ENCODE peak calls at places on chromosomes 2 and 18, in six cellular contexts. One of them, this sample, is unnamed. For H3K4me1, the result is how much of the 10 kb centered on the place peaks cover.

GRCh38 chr2:118460425-118460824 is 372.2 kb downstream of the INSIG2 start:
- DNase-seq in sigmoid colon: no peak
- DNase-seq in transverse colon: no peak
- DNase-seq in stomach: no peak
- DNase-seq in tibial nerve: no peak
- DNase-seq in SK-N-SH: no peak
- DNase-seq in this sample: no peak

GRCh38 chr2:146321175-146321574 is 1523.7 kb upstream of the ACVR2A start:
- DNase-seq in sigmoid colon: no peak
- DNase-seq in transverse colon: no peak
- DNase-seq in stomach: no peak
- DNase-seq in tibial nerve: peak
- DNase-seq in SK-N-SH: no peak
- DNase-seq in this sample: no peak

GRCh38 chr2:240519396-240520142 is 38.2 kb downstream of the ANKMY1 start:
- DNase-seq in sigmoid colon: no peak
- DNase-seq in transverse colon: no peak
- DNase-seq in stomach: no peak
- DNase-seq in tibial nerve: no peak
- DNase-seq in SK-N-SH: no peak
- DNase-seq in this sample: peak

GRCh38 chr2:175734679-175735078 is 267.4 kb downstream of the LNPK start:
- DNase-seq in sigmoid colon: no peak
- DNase-seq in transverse colon: no peak
- DNase-seq in stomach: no peak
- DNase-seq in tibial nerve: no peak
- DNase-seq in SK-N-SH: no peak
- DNase-seq in this sample: no peak

GRCh38 chr2:188571543-188571942 is 279.9 kb downstream of the GULP1 start:
- DNase-seq in sigmoid colon: no peak
- DNase-seq in transverse colon: no peak
- DNase-seq in stomach: no peak
- DNase-seq in tibial nerve: no peak
- DNase-seq in SK-N-SH: no peak
- DNase-seq in this sample: no peak

GRCh38 chr2:99550368-99550767 is 60.6 kb upstream of the REV1 start:
- DNase-seq in sigmoid colon: no peak
- DNase-seq in transverse colon: no peak
- DNase-seq in stomach: no peak
- DNase-seq in tibial nerve: no peak
- DNase-seq in SK-N-SH: no peak
- DNase-seq in this sample: no peak

GRCh38 chr2:157364257-157364974 is 38.8 kb upstream of the ERMN start:
- DNase-seq in sigmoid colon: no peak
- DNase-seq in transverse colon: no peak
- DNase-seq in stomach: no peak
- DNase-seq in tibial nerve: no peak
- DNase-seq in SK-N-SH: no peak
- DNase-seq in this sample: no peak

GRCh38 chr2:205865794-205866490 is 183.6 kb downstream of the NRP2 start:
- DNase-seq in sigmoid colon: peak
- DNase-seq in transverse colon: no peak
- DNase-seq in stomach: no peak
- DNase-seq in tibial nerve: no peak
- DNase-seq in SK-N-SH: peak
- DNase-seq in this sample: no peak

GRCh38 chr2:238970553-238971081 is 122.7 kb downstream of the TWIST2 start:
- DNase-seq in sigmoid colon: peak
- DNase-seq in transverse colon: peak
- DNase-seq in stomach: peak
- DNase-seq in tibial nerve: peak
- DNase-seq in SK-N-SH: peak
- DNase-seq in this sample: peak

GRCh38 chr2:69735696-69736095 is 6.2 kb upstream of the ANXA4 start:
- DNase-seq in sigmoid colon: no peak
- DNase-seq in transverse colon: no peak
- DNase-seq in stomach: no peak
- DNase-seq in tibial nerve: no peak
- DNase-seq in SK-N-SH: no peak
- DNase-seq in this sample: no peak

GRCh38 chr2:56026828-56027227 is 103.2 kb upstream of the EFEMP1 start:
- DNase-seq in sigmoid colon: no peak
- DNase-seq in transverse colon: no peak
- DNase-seq in stomach: no peak
- DNase-seq in tibial nerve: no peak
- DNase-seq in SK-N-SH: no peak
- DNase-seq in this sample: no peak

GRCh38 chr2:111134082-111134481 is 13.4 kb downstream of the BCL2L11 start:
- DNase-seq in sigmoid colon: no peak
- DNase-seq in transverse colon: no peak
- DNase-seq in stomach: no peak
- DNase-seq in tibial nerve: no peak
- DNase-seq in SK-N-SH: no peak
- DNase-seq in this sample: no peak

GRCh38 chr2:9247786-9248185 is 41.2 kb downstream of the ASAP2 start:
- DNase-seq in sigmoid colon: no peak
- DNase-seq in transverse colon: peak
- DNase-seq in stomach: peak
- DNase-seq in tibial nerve: no peak
- DNase-seq in SK-N-SH: peak
- DNase-seq in this sample: no peak

GRCh38 chr2:53096346-53096745 is 671.3 kb upstream of the CHAC2 start:
- DNase-seq in sigmoid colon: no peak
- DNase-seq in transverse colon: no peak
- DNase-seq in stomach: no peak
- DNase-seq in tibial nerve: no peak
- DNase-seq in SK-N-SH: no peak
- DNase-seq in this sample: no peak

GRCh38 chr2:63364866-63365265 is 223.4 kb downstream of the WDPCP start:
- DNase-seq in sigmoid colon: no peak
- DNase-seq in transverse colon: no peak
- DNase-seq in stomach: no peak
- DNase-seq in tibial nerve: no peak
- DNase-seq in SK-N-SH: no peak
- DNase-seq in this sample: no peak

GRCh38 chr2:191012845-191013616 is 940 bp downstream of the STAT1 start:
- DNase-seq in sigmoid colon: no peak
- DNase-seq in transverse colon: no peak
- DNase-seq in stomach: no peak
- DNase-seq in tibial nerve: no peak
- DNase-seq in SK-N-SH: peak
- DNase-seq in this sample: peak

GRCh38 chr2:98472132-98472650 is 27.5 kb downstream of the INPP4A start:
- DNase-seq in sigmoid colon: peak
- DNase-seq in transverse colon: no peak
- DNase-seq in stomach: peak
- DNase-seq in tibial nerve: no peak
- DNase-seq in SK-N-SH: peak
- DNase-seq in this sample: no peak

GRCh38 chr2:30336978-30337841 is 105.9 kb downstream of the LBH start:
- DNase-seq in sigmoid colon: no peak
- DNase-seq in transverse colon: peak
- DNase-seq in stomach: no peak
- DNase-seq in tibial nerve: no peak
- DNase-seq in SK-N-SH: no peak
- DNase-seq in this sample: peak

GRCh38 chr2:171550613-171551012 is 28.3 kb downstream of the CYBRD1 start:
- DNase-seq in sigmoid colon: no peak
- DNase-seq in transverse colon: no peak
- DNase-seq in stomach: no peak
- DNase-seq in tibial nerve: no peak
- DNase-seq in SK-N-SH: no peak
- DNase-seq in this sample: no peak

DNA sequence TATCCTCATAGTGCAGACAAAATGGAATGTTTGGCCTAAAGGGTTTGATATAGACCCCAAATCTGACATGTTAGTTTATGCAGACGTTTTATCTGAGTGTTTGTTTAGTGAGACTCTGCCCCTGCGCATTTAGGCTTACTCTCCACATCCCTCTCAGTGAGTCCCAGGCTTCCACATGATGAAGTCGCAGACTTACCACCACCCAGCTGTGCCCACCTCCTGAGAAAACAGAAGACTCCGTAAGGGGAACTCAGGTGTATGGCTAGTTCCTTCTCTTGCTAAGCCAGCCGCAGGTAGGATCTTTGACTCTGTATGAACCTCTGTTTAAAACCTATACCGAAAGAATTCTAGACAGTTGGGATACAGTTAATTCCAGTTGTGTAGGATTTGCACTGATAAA is 272.6 kb downstream of the PTGR3 start:
- DNase-seq in sigmoid colon: no peak
- DNase-seq in transverse colon: no peak
- DNase-seq in stomach: no peak
- DNase-seq in tibial nerve: no peak
- DNase-seq in SK-N-SH: no peak
- DNase-seq in this sample: no peak
- H3K4me1 ChIP-seq in sigmoid colon: under half
- H3K4me1 ChIP-seq in transverse colon: under half
- H3K4me1 ChIP-seq in stomach: under half
- H3K4me1 ChIP-seq in tibial nerve: under half
- H3K4me1 ChIP-seq in SK-N-SH: under half
- H3K4me1 ChIP-seq in this sample: under half

GRCh38 chr2:104026726-104027125 is 827.2 kb upstream of the POU3F3 start:
- DNase-seq in sigmoid colon: no peak
- DNase-seq in transverse colon: no peak
- DNase-seq in stomach: no peak
- DNase-seq in tibial nerve: no peak
- DNase-seq in SK-N-SH: no peak
- DNase-seq in this sample: no peak

GRCh38 chr2:104033399-104033798 is 820.5 kb upstream of the POU3F3 start:
- DNase-seq in sigmoid colon: no peak
- DNase-seq in transverse colon: no peak
- DNase-seq in stomach: no peak
- DNase-seq in tibial nerve: no peak
- DNase-seq in SK-N-SH: no peak
- DNase-seq in this sample: no peak

GRCh38 chr2:104025296-104025695 is 828.6 kb upstream of the POU3F3 start:
- DNase-seq in sigmoid colon: no peak
- DNase-seq in transverse colon: no peak
- DNase-seq in stomach: no peak
- DNase-seq in tibial nerve: no peak
- DNase-seq in SK-N-SH: no peak
- DNase-seq in this sample: no peak

GRCh38 chr2:104028066-104028465 is 825.8 kb upstream of the POU3F3 start:
- DNase-seq in sigmoid colon: no peak
- DNase-seq in transverse colon: no peak
- DNase-seq in stomach: no peak
- DNase-seq in tibial nerve: no peak
- DNase-seq in SK-N-SH: no peak
- DNase-seq in this sample: no peak
- TF ChIP-seq EP300 in sigmoid colon: no peak
- TF ChIP-seq EP300 in transverse colon: no peak
- TF ChIP-seq EP300 in stomach: no peak
- TF ChIP-seq EP300 in tibial nerve: no peak
- TF ChIP-seq EP300 in SK-N-SH: no peak
- TF ChIP-seq EP300 in this sample: no peak

DNA sequence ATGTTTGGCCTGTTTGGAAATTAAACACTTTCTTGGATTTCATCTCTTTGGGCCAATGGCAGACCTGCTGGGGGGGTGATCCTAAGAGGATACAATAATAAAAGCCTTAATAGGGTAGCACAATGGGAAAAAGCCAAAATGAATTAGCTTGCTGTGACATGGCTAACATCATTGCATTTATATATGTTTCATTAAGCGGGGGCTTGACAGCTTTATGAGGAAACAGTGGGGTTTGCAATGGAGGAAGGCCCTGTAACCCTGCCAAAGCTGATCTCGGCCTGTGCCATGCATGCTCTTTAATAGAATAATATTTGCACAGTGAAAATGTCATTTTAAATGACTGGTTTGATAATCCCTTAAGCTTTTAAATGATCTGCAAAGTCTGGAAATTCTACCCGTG is 291.5 kb downstream of the SLC4A3 start:
- DNase-seq in sigmoid colon: no peak
- DNase-seq in transverse colon: no peak
- DNase-seq in stomach: no peak
- DNase-seq in tibial nerve: no peak
- DNase-seq in SK-N-SH: no peak
- DNase-seq in this sample: no peak
- H3K4me1 ChIP-seq in sigmoid colon: under half
- H3K4me1 ChIP-seq in transverse colon: under half
- H3K4me1 ChIP-seq in stomach: under half
- H3K4me1 ChIP-seq in tibial nerve: under half
- H3K4me1 ChIP-seq in SK-N-SH: under half
- H3K4me1 ChIP-seq in this sample: under half

DNA sequence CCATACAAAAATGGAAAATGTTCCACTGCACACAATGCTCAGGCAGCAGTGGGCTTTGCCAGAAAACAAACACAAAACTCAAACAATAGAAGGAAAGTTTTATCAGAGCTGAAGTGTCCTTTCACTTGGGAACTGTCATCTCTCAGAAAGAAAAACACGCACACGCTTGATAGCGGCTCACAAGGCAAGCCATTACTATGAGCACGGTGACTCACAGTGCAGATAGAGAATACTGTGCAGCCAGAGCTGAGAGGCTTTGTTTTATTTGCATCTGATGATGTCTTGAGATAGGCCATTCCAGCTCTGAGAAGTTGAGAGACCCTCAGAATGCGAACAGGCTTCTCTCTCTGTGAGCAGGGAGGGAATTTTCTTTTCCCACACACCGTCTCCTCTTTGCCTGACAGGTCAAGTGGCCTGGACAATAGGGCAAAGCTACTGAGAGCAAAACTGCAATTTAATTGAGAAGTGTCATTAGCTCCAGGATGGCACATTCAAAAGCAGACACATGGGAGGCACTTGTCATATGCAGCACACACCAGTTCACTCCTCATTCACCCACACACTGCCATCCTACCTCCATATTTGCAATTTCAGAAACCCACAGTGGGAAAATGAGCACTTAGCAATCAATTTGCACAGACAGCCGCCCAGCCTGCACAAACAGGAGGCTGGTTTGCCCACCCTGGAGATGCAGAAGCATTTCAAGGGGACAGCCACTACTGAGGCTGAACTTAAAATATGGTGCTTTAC is 236.5 kb downstream of the SS18 start:
- DNase-seq in sigmoid colon: no peak
- DNase-seq in transverse colon: no peak
- DNase-seq in stomach: no peak
- DNase-seq in tibial nerve: no peak
- DNase-seq in SK-N-SH: no peak
- DNase-seq in this sample: no peak
- TF ChIP-seq EP300 in sigmoid colon: no peak
- TF ChIP-seq EP300 in transverse colon: no peak
- TF ChIP-seq EP300 in stomach: no peak
- TF ChIP-seq EP300 in tibial nerve: no peak
- TF ChIP-seq EP300 in SK-N-SH: no peak
- TF ChIP-seq EP300 in this sample: no peak